ENCODE peak calls at places on chromosomes 1 and 21, in eight cellular contexts. One of them, this sample, is unnamed.

GRCh38 chr1:195851016-195851591 is 757.1 kb downstream of the KCNT2 start:
- DNase-seq in small intestine: no peak
- DNase-seq in GM18507: no peak
- DNase-seq in activated naive CD8-positive, alpha-beta T cell treated with anti-CD3 and anti-CD28 coated beads for 36 hours: no peak
- DNase-seq in left lung: no peak
- DNase-seq in fibroblast of pulmonary artery: no peak
- DNase-seq in mesothelial cell of epicardium: no peak
- DNase-seq in GM13977: no peak
- DNase-seq in this sample: no peak

GRCh38 chr1:38872401-38873026 is 634 bp downstream of the MYCBP start:
- DNase-seq in small intestine: peak
- DNase-seq in GM18507: no peak
- DNase-seq in activated naive CD8-positive, alpha-beta T cell treated with anti-CD3 and anti-CD28 coated beads for 36 hours: peak
- DNase-seq in left lung: no peak
- DNase-seq in fibroblast of pulmonary artery: peak
- DNase-seq in mesothelial cell of epicardium: peak
- DNase-seq in GM13977: peak
- DNase-seq in this sample: peak

GRCh38 chr1:40983286-40983685 is 3.8 kb downstream of the CTPS1 start:
- DNase-seq in small intestine: no peak
- DNase-seq in GM18507: no peak
- DNase-seq in activated naive CD8-positive, alpha-beta T cell treated with anti-CD3 and anti-CD28 coated beads for 36 hours: no peak
- DNase-seq in left lung: no peak
- DNase-seq in fibroblast of pulmonary artery: no peak
- DNase-seq in mesothelial cell of epicardium: no peak
- DNase-seq in GM13977: no peak
- DNase-seq in this sample: no peak

GRCh38 chr21:34120867-34121266 is 47.5 kb downstream of the MRPS6 start:
- DNase-seq in small intestine: no peak
- DNase-seq in GM18507: no peak
- DNase-seq in activated naive CD8-positive, alpha-beta T cell treated with anti-CD3 and anti-CD28 coated beads for 36 hours: no peak
- DNase-seq in left lung: no peak
- DNase-seq in fibroblast of pulmonary artery: no peak
- DNase-seq in mesothelial cell of epicardium: no peak
- DNase-seq in GM13977: no peak
- DNase-seq in this sample: no peak

GRCh38 chr21:45558044-45558721 is 15.9 kb upstream of the SLC19A1 start:
- DNase-seq in small intestine: no peak
- DNase-seq in GM18507: no peak
- DNase-seq in activated naive CD8-positive, alpha-beta T cell treated with anti-CD3 and anti-CD28 coated beads for 36 hours: no peak
- DNase-seq in left lung: peak
- DNase-seq in fibroblast of pulmonary artery: no peak
- DNase-seq in mesothelial cell of epicardium: no peak
- DNase-seq in GM13977: no peak
- DNase-seq in this sample: no peak

GRCh38 chr1:47181955-47182680 is 7.7 kb downstream of the PDZK1IP1 start:
- DNase-seq in small intestine: no peak
- DNase-seq in GM18507: no peak
- DNase-seq in activated naive CD8-positive, alpha-beta T cell treated with anti-CD3 and anti-CD28 coated beads for 36 hours: no peak
- DNase-seq in left lung: no peak
- DNase-seq in fibroblast of pulmonary artery: peak
- DNase-seq in mesothelial cell of epicardium: no peak
- DNase-seq in GM13977: no peak
- DNase-seq in this sample: no peak

GRCh38 chr1:63261736-63262142 is 60.6 kb upstream of the FOXD3 start:
- DNase-seq in small intestine: peak
- DNase-seq in GM18507: no peak
- DNase-seq in activated naive CD8-positive, alpha-beta T cell treated with anti-CD3 and anti-CD28 coated beads for 36 hours: no peak
- DNase-seq in left lung: no peak
- DNase-seq in fibroblast of pulmonary artery: peak
- DNase-seq in mesothelial cell of epicardium: no peak
- DNase-seq in GM13977: no peak
- DNase-seq in this sample: no peak

GRCh38 chr21:29232601-29233541 is 65.9 kb upstream of the BACH1 start:
- DNase-seq in small intestine: no peak
- DNase-seq in GM18507: no peak
- DNase-seq in activated naive CD8-positive, alpha-beta T cell treated with anti-CD3 and anti-CD28 coated beads for 36 hours: no peak
- DNase-seq in left lung: no peak
- DNase-seq in fibroblast of pulmonary artery: peak
- DNase-seq in mesothelial cell of epicardium: no peak
- DNase-seq in GM13977: no peak
- DNase-seq in this sample: no peak

GRCh38 chr1:158104891-158105290 is 75.8 kb upstream of the CD1D start:
- DNase-seq in small intestine: no peak
- DNase-seq in GM18507: no peak
- DNase-seq in activated naive CD8-positive, alpha-beta T cell treated with anti-CD3 and anti-CD28 coated beads for 36 hours: no peak
- DNase-seq in left lung: no peak
- DNase-seq in fibroblast of pulmonary artery: no peak
- DNase-seq in mesothelial cell of epicardium: no peak
- DNase-seq in GM13977: no peak
- DNase-seq in this sample: no peak

GRCh38 chr1:44707112-44707881 is 23.7 kb downstream of the RNU5D-1 start:
- DNase-seq in small intestine: no peak
- DNase-seq in GM18507: no peak
- DNase-seq in activated naive CD8-positive, alpha-beta T cell treated with anti-CD3 and anti-CD28 coated beads for 36 hours: no peak
- DNase-seq in left lung: no peak
- DNase-seq in fibroblast of pulmonary artery: peak
- DNase-seq in mesothelial cell of epicardium: no peak
- DNase-seq in GM13977: no peak
- DNase-seq in this sample: no peak

GRCh38 chr1:116374340-116375164 is 1.5 kb downstream of the ATP1A1 start:
- DNase-seq in small intestine: peak
- DNase-seq in GM18507: no peak
- DNase-seq in activated naive CD8-positive, alpha-beta T cell treated with anti-CD3 and anti-CD28 coated beads for 36 hours: no peak
- DNase-seq in left lung: no peak
- DNase-seq in fibroblast of pulmonary artery: no peak
- DNase-seq in mesothelial cell of epicardium: no peak
- DNase-seq in GM13977: no peak
- DNase-seq in this sample: no peak

GRCh38 chr1:23168462-23169218 is at the start of gene LUZP1:
- DNase-seq in small intestine: peak
- DNase-seq in GM18507: peak
- DNase-seq in activated naive CD8-positive, alpha-beta T cell treated with anti-CD3 and anti-CD28 coated beads for 36 hours: peak
- DNase-seq in left lung: peak
- DNase-seq in fibroblast of pulmonary artery: peak
- DNase-seq in mesothelial cell of epicardium: peak
- DNase-seq in GM13977: peak
- DNase-seq in this sample: peak

GRCh38 chr1:161182214-161182613 is 4.9 kb upstream of the B4GALT3 start:
- DNase-seq in small intestine: peak
- DNase-seq in GM18507: peak
- DNase-seq in activated naive CD8-positive, alpha-beta T cell treated with anti-CD3 and anti-CD28 coated beads for 36 hours: peak
- DNase-seq in left lung: no peak
- DNase-seq in fibroblast of pulmonary artery: no peak
- DNase-seq in mesothelial cell of epicardium: no peak
- DNase-seq in GM13977: no peak
- DNase-seq in this sample: no peak

GRCh38 chr21:40905251-40905650 is 58.3 kb upstream of the DSCAM start:
- DNase-seq in small intestine: no peak
- DNase-seq in GM18507: no peak
- DNase-seq in activated naive CD8-positive, alpha-beta T cell treated with anti-CD3 and anti-CD28 coated beads for 36 hours: no peak
- DNase-seq in left lung: no peak
- DNase-seq in fibroblast of pulmonary artery: no peak
- DNase-seq in mesothelial cell of epicardium: no peak
- DNase-seq in GM13977: no peak
- DNase-seq in this sample: no peak

GRCh38 chr1:219805191-219805590 is 123.2 kb downstream of the SLC30A10 start:
- DNase-seq in small intestine: no peak
- DNase-seq in GM18507: no peak
- DNase-seq in activated naive CD8-positive, alpha-beta T cell treated with anti-CD3 and anti-CD28 coated beads for 36 hours: no peak
- DNase-seq in left lung: no peak
- DNase-seq in fibroblast of pulmonary artery: no peak
- DNase-seq in mesothelial cell of epicardium: no peak
- DNase-seq in GM13977: no peak
- DNase-seq in this sample: no peak

GRCh38 chr1:110390692-110391232 is at the start of gene SLC16A4:
- DNase-seq in small intestine: peak
- DNase-seq in GM18507: no peak
- DNase-seq in activated naive CD8-positive, alpha-beta T cell treated with anti-CD3 and anti-CD28 coated beads for 36 hours: no peak
- DNase-seq in left lung: no peak
- DNase-seq in fibroblast of pulmonary artery: peak
- DNase-seq in mesothelial cell of epicardium: no peak
- DNase-seq in GM13977: no peak
- DNase-seq in this sample: no peak